ENCODE peak calls at places on chromosomes 11 and 22, in ten cellular contexts. Y, N, O, V, Z, G, U, W, H and S are unnamed samples.

GRCh38 chr11:45982656-45983470 is 60.4 kb downstream of the LARGE2 start:
- DNase-seq in Y (no peak), N (no peak), O (peak), V (peak), Z (peak), G (peak), U (no peak), W (no peak), H (peak), S (no peak)

GRCh38 chr11:85742873-85743275 is 56.9 kb upstream of the CCDC89 start:
- DNase-seq in Y (no peak), N (no peak), O (no peak), V (no peak), Z (no peak), G (no peak), U (no peak), W (no peak), H (no peak), S (no peak)

GRCh38 chr11:120332822-120333716 is 3.1 kb upstream of the ARHGEF12 start:
- DNase-seq in Y (no peak), N (no peak), O (no peak), V (no peak), Z (no peak), G (no peak), U (no peak), W (no peak), H (no peak), S (no peak)

GRCh38 chr11:118877487-118878173 is 6.1 kb upstream of the CXCR5 start:
- DNase-seq in Y (no peak), N (no peak), O (no peak), V (no peak), Z (no peak), G (no peak), U (no peak), W (no peak), H (no peak), S (no peak)

GRCh38 chr11:114362958-114363357 is 37.4 kb downstream of the C11orf71 start:
- DNase-seq in Y (no peak), N (no peak), O (no peak), V (no peak), Z (no peak), G (no peak), U (no peak), W (no peak), H (no peak), S (no peak)

GRCh38 chr11:100525635-100526034 is 161.5 kb upstream of the ARHGAP42 start:
- DNase-seq in Y (no peak), N (no peak), O (no peak), V (peak), Z (no peak), G (peak), U (no peak), W (no peak), H (no peak), S (no peak)

GRCh38 chr11:118144301-118144701 is 8.3 kb downstream of the SCN4B start:
- DNase-seq in Y (no peak), N (peak), O (no peak), V (no peak), Z (no peak), G (no peak), U (no peak), W (no peak), H (no peak), S (no peak)

GRCh38 chr11:662689-663274 is 25.7 kb downstream of the DRD4 start:
- DNase-seq in Y (peak), N (peak), O (peak), V (peak), Z (no peak), G (peak), U (no peak), W (peak), H (peak), S (peak)

GRCh38 chr22:26484360-26484706 is 656 bp downstream of the SRRD start:
- DNase-seq in Y (no peak), N (no peak), O (no peak), V (no peak), Z (no peak), G (no peak), U (peak), W (no peak), H (no peak), S (no peak)

GRCh38 chr11:114395776-114396175 is 4.5 kb downstream of the C11orf71 start:
- DNase-seq in Y (no peak), N (no peak), O (no peak), V (peak), Z (no peak), G (peak), U (no peak), W (no peak), H (no peak), S (no peak)

GRCh38 chr22:36577019-36577418 is 48.1 kb upstream of the EIF3D start:
- DNase-seq in Y (peak), N (no peak), O (no peak), V (no peak), Z (no peak), G (no peak), U (no peak), W (no peak), H (peak), S (no peak)

GRCh38 chr11:128802358-128802981 is 64.6 kb downstream of the KCNJ1 start:
- DNase-seq in Y (peak), N (no peak), O (peak), V (peak), Z (peak), G (peak), U (no peak), W (peak), H (peak), S (no peak)

GRCh38 chr11:76355172-76355571 is 25.8 kb downstream of the THAP12 start:
- DNase-seq in Y (no peak), N (no peak), O (no peak), V (no peak), Z (no peak), G (no peak), U (no peak), W (no peak), H (no peak), S (no peak)

GRCh38 chr11:64638017-64638664 is 47.1 kb downstream of the SLC22A12 start:
- DNase-seq in Y (no peak), N (no peak), O (peak), V (peak), Z (no peak), G (peak), U (no peak), W (no peak), H (peak), S (no peak)

GRCh38 chr22:36239150-36239400 is 252 bp downstream of the APOL2 start:
- DNase-seq in Y (peak), N (no peak), O (peak), V (no peak), Z (no peak), G (no peak), U (no peak), W (no peak), H (no peak), S (no peak)

GRCh38 chr11:12410006-12410728 is 32.8 kb downstream of the PARVA start:
- DNase-seq in Y (peak), N (no peak), O (peak), V (peak), Z (no peak), G (peak), U (no peak), W (no peak), H (peak), S (no peak)

GRCh38 chr11:37544491-37544890 is 946.5 kb upstream of the RAG2 start:
- DNase-seq in Y (no peak), N (no peak), O (no peak), V (no peak), Z (no peak), G (no peak), U (no peak), W (no peak), H (no peak), S (no peak)

GRCh38 chr11:36196476-36197099 is 92.6 kb downstream of the COMMD9 start:
- DNase-seq in Y (no peak), N (no peak), O (peak), V (no peak), Z (no peak), G (no peak), U (no peak), W (peak), H (peak), S (no peak)

GRCh38 chr11:88308576-88308975 is 29.0 kb downstream of the CTSC start:
- DNase-seq in Y (no peak), N (no peak), O (no peak), V (peak), Z (no peak), G (peak), U (no peak), W (no peak), H (no peak), S (no peak)

GRCh38 chr22:27986459-27986858 is 67.4 kb upstream of the PITPNB start:
- DNase-seq in Y (no peak), N (no peak), O (no peak), V (peak), Z (no peak), G (no peak), U (no peak), W (no peak), H (no peak), S (no peak)

GRCh38 chr11:128029219-128029722 is 558.1 kb downstream of the ETS1 start:
- DNase-seq in Y (no peak), N (no peak), O (peak), V (no peak), Z (no peak), G (no peak), U (no peak), W (peak), H (peak), S (no peak)

GRCh38 chr22:26673485-26673884 is 16.1 kb downstream of the MIAT start:
- DNase-seq in Y (no peak), N (no peak), O (no peak), V (no peak), Z (no peak), G (no peak), U (peak), W (no peak), H (no peak), S (no peak)

GRCh38 chr11:17828311-17828751 is 93.8 kb downstream of the KCNC1 start:
- DNase-seq in Y (no peak), N (no peak), O (no peak), V (no peak), Z (no peak), G (no peak), U (no peak), W (peak), H (peak), S (no peak)

GRCh38 chr22:27971926-27972325 is 52.9 kb upstream of the PITPNB start:
- DNase-seq in Y (no peak), N (no peak), O (no peak), V (no peak), Z (no peak), G (no peak), U (no peak), W (no peak), H (no peak), S (no peak)

GRCh38 chr11:74672956-74673895 is 58.0 kb downstream of the CHRDL2 start:
- DNase-seq in Y (peak), N (no peak), O (peak), V (no peak), Z (no peak), G (no peak), U (no peak), W (peak), H (peak), S (no peak)

GRCh38 chr11:12871788-12872321 is 137.3 kb upstream of the RASSF10 start:
- DNase-seq in Y (no peak), N (no peak), O (no peak), V (no peak), Z (no peak), G (no peak), U (no peak), W (no peak), H (peak), S (no peak)

GRCh38 chr11:33157103-33158027 is 3.9 kb downstream of the CSTF3 start:
- DNase-seq in Y (no peak), N (no peak), O (no peak), V (no peak), Z (no peak), G (no peak), U (no peak), W (no peak), H (no peak), S (no peak)

GRCh38 chr11:96137357-96137756 is 205.6 kb downstream of the MAML2 start:
- DNase-seq in Y (no peak), N (no peak), O (no peak), V (no peak), Z (no peak), G (no peak), U (no peak), W (no peak), H (peak), S (no peak)

GRCh38 chr11:10487002-10487647 is 32.1 kb downstream of the AMPD3 start:
- DNase-seq in Y (no peak), N (no peak), O (no peak), V (peak), Z (no peak), G (no peak), U (no peak), W (no peak), H (no peak), S (no peak)

GRCh38 chr11:57566035-57566504 is 1.4 kb downstream of the UBE2L6 start:
- DNase-seq in Y (no peak), N (no peak), O (no peak), V (no peak), Z (no peak), G (no peak), U (no peak), W (peak), H (peak), S (no peak)

GRCh38 chr11:89327885-89328284 is 150.2 kb downstream of the TYR start:
- DNase-seq in Y (no peak), N (no peak), O (no peak), V (no peak), Z (no peak), G (peak), U (no peak), W (no peak), H (no peak), S (no peak)

GRCh38 chr11:121661796-121662508 is 209.2 kb upstream of the SORL1-AS1 start:
- DNase-seq in Y (no peak), N (no peak), O (no peak), V (no peak), Z (no peak), G (no peak), U (no peak), W (no peak), H (peak), S (no peak)

GRCh38 chr22:30238661-30239420 is 7.7 kb downstream of the LIF start:
- DNase-seq in Y (no peak), N (no peak), O (no peak), V (peak), Z (no peak), G (peak), U (no peak), W (no peak), H (peak), S (no peak)

GRCh38 chr11:8168485-8169257 is at the start of gene RIC3:
- DNase-seq in Y (no peak), N (peak), O (peak), V (peak), Z (peak), G (peak), U (peak), W (peak), H (no peak), S (peak)

GRCh38 chr11:114553642-114554041 is 6.0 kb downstream of the NXPE1 start:
- DNase-seq in Y (no peak), N (no peak), O (no peak), V (no peak), Z (no peak), G (no peak), U (no peak), W (no peak), H (no peak), S (no peak)

GRCh38 chr11:1103401-1104360 is 29.0 kb downstream of the MUC2 start:
- DNase-seq in Y (no peak), N (peak), O (no peak), V (no peak), Z (no peak), G (no peak), U (no peak), W (no peak), H (no peak), S (no peak)

GRCh38 chr11:14449302-14449714 is 50.3 kb downstream of the COPB1 start:
- DNase-seq in Y (no peak), N (no peak), O (peak), V (no peak), Z (no peak), G (no peak), U (no peak), W (no peak), H (no peak), S (no peak)

GRCh38 chr22:30460147-30460546 is 11.7 kb downstream of the SEC14L3 start:
- DNase-seq in Y (no peak), N (no peak), O (no peak), V (no peak), Z (no peak), G (no peak), U (no peak), W (peak), H (no peak), S (no peak)

DNA sequence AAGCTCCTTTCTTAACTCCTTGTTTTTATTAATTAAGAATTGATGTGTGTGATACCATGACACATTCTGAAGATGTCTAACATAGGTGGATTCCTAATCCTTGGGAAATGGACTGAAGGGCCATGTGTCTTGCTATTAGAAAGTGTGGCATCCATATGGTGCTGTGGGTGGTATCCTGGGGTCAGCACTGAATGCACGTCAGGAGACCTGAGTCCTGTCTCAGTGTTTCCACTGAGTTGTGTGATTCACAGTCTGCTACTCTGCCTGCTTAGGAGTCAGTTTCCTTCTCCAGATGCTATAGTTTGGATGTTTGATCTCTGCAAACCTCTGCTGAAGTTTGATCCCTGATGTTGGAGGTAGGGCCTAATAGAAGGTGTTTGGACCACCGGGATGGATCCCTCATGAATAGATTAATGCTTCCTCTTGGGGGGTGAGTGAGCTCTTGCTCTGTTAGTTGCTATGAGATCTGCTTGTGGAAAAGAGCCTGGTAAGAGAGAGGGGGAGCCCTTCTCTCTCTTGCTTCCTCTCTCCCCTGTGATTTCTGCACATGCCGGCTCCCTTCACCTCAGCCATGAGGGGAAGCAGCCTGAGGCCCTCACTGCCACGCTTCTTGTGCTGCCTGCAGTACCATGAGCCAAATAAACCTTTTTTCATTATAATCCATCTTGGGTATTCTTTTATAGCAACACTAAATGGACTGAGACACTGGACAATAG is 666.5 kb downstream of the NTM start:
- DNase-seq in Y (no peak), N (no peak), O (no peak), V (no peak), Z (no peak), G (no peak), U (no peak), W (no peak), H (no peak), S (no peak)
- H3K27ac ChIP-seq in Y (no peak), N (no peak), O (no peak), V (no peak), Z (no peak), G (no peak), U (no peak), W (no peak), H (no peak), S (no peak)

DNA sequence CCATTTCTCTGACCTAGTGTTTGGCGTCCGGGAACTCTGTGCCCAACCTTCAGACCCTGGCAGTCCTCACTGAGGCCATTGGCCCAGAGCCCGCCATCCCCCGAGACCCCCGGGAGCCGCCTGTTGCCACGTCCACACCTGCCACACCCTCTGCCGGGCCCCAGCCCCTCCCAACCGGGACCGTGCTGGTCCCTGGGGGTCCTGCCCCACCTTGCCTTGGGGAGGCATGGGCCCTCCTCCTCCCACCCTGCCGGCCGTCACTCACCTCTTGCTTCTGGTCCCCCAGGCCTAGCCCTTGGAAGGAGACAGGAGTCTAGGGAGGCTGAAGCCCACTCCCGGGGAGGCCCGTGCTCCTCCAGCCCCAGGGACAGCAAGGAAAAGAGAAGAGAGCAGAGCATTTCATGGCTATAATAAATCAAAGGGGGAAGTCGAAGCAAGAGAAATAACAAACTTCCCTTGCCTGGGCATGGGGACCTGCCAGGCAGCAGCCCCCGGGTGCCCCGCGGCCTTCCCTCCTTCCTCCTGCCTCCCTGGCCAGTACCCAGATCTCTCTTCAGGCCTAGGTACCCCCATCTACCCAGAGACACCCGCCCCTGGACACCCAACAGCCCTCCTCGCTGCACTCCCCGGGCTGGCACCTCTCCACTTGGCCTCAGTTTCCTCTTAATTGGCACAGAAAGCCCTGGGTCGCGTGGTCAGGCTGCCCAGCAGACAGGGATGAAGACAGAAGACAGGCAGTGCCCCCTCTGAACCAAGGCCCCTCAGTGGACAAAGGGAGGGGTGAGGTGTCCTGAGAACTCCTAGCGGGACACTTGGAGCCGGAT is 13.0 kb upstream of the SLC39A13 start:
- DNase-seq in Y (no peak), N (no peak), O (no peak), V (no peak), Z (no peak), G (no peak), U (no peak), W (no peak), H (no peak), S (no peak)
- H3K27ac ChIP-seq in Y (no peak), N (peak), O (no peak), V (no peak), Z (no peak), G (no peak), U (peak), W (peak), H (no peak), S (peak)

GRCh38 chr11:68455485-68455884 is 5.1 kb upstream of the PPP6R3 start:
- DNase-seq in Y (no peak), N (peak), O (no peak), V (no peak), Z (no peak), G (no peak), U (no peak), W (no peak), H (no peak), S (no peak)
- H3K27ac ChIP-seq in Y (no peak), N (no peak), O (no peak), V (no peak), Z (no peak), G (no peak), U (no peak), W (no peak), H (no peak), S (no peak)

DNA sequence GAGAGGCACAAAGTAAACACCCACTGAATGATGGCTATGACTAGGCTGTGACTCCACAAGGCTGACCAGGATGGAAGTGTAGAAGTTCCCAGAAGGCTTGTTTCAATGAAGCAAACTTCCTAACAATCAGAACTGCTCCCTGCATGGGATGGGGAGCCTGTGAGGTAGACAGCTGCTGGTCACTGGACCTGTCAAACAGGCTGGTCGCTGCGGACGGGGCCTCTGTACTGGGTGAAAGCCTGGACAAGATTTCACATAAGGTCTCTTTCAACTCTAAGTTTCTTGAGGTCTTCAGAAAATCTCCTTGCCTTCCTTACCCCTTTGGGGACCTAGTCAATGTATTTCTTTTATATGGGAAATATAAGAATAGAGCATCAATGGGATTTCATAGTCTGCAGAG is 438.2 kb downstream of the BUD13 start:
- DNase-seq in Y (no peak), N (no peak), O (no peak), V (peak), Z (no peak), G (no peak), U (no peak), W (no peak), H (no peak), S (no peak)
- H3K27ac ChIP-seq in Y (no peak), N (no peak), O (no peak), V (no peak), Z (no peak), G (no peak), U (no peak), W (no peak), H (no peak), S (no peak)

GRCh38 chr11:6995703-6996102 is 24.4 kb downstream of the ZNF214 start:
- DNase-seq in Y (no peak), N (no peak), O (no peak), V (no peak), Z (no peak), G (peak), U (no peak), W (no peak), H (no peak), S (no peak)

GRCh38 chr11:6991227-6991626 is 28.9 kb downstream of the ZNF214 start:
- DNase-seq in Y (no peak), N (no peak), O (no peak), V (no peak), Z (no peak), G (no peak), U (no peak), W (no peak), H (no peak), S (no peak)

GRCh38 chr11:6992026-6992425 is 28.1 kb downstream of the ZNF214 start:
- DNase-seq in Y (no peak), N (no peak), O (no peak), V (no peak), Z (no peak), G (no peak), U (no peak), W (no peak), H (peak), S (no peak)

GRCh38 chr11:6988506-6988905 is 31.6 kb downstream of the ZNF214 start:
- DNase-seq in Y (no peak), N (no peak), O (no peak), V (no peak), Z (no peak), G (no peak), U (no peak), W (no peak), H (no peak), S (no peak)

GRCh38 chr11:6992457-6993431 is 27.4 kb downstream of the ZNF214 start:
- DNase-seq in Y (no peak), N (no peak), O (no peak), V (no peak), Z (no peak), G (no peak), U (no peak), W (no peak), H (peak), S (no peak)
- H3K27ac ChIP-seq in Y (no peak), N (no peak), O (no peak), V (no peak), Z (no peak), G (no peak), U (no peak), W (no peak), H (no peak), S (no peak)